ENCODE peak calls at places on chromosomes 13 and 19, in seven cellular contexts. D is Peyer's patch; P is neural crest cell; T is glutamatergic neuron; Z is body of pancreas; S is HFFc6; C is CD4-positive, alpha-beta T cell. I is an unnamed sample.

GRCh38 chr19:54674021-54674617 is 11.3 kb downstream of the LILRB4 start:
- DNase-seq in D (no peak), S (peak), C (no peak), T (no peak), Z (no peak), P (no peak), I (peak)

GRCh38 chr13:79722885-79723445 is 242.0 kb downstream of the NDFIP2 start:
- DNase-seq in D (no peak), T (no peak), S (no peak), Z (no peak), P (no peak), C (no peak), I (no peak)

GRCh38 chr13:86201477-86201876 is 402.3 kb upstream of the SLITRK6 start:
- DNase-seq in S (no peak), D (no peak), Z (no peak), T (no peak), C (no peak), P (no peak), I (no peak)

GRCh38 chr13:71493189-71493588 is 373.8 kb downstream of the DACH1 start:
- DNase-seq in Z (no peak), P (no peak), C (no peak), T (no peak), D (no peak), S (no peak), I (no peak)

GRCh38 chr19:57058871-57059270 is 60.9 kb upstream of the USP29 start:
- DNase-seq in S (no peak), Z (no peak), D (no peak), T (no peak), C (no peak), P (no peak), I (no peak)

GRCh38 chr13:65656740-65657329 is 1573.3 kb downstream of the PCDH9 start:
- DNase-seq in T (no peak), D (no peak), Z (no peak), S (no peak), P (no peak), C (no peak), I (no peak)

GRCh38 chr19:46579286-46579944 is 21.7 kb upstream of the CALM3 start:
- DNase-seq in Z (no peak), C (no peak), P (peak), D (no peak), S (no peak), T (peak), I (no peak)

GRCh38 chr13:32783067-32783466 is 196.8 kb downstream of the PDS5B start:
- DNase-seq in S (peak), D (no peak), T (no peak), C (no peak), P (no peak), Z (no peak), I (no peak)

GRCh38 chr19:8028951-8029491 is 23.5 kb upstream of the CCL25 start:
- DNase-seq in T (peak), Z (no peak), C (no peak), S (no peak), D (no peak), P (peak), I (no peak)

GRCh38 chr19:3006075-3006767 is 22.9 kb downstream of the TLE2 start:
- DNase-seq in C (no peak), D (no peak), T (no peak), Z (no peak), P (no peak), S (no peak), I (no peak)

GRCh38 chr19:19185853-19186728 is 5.9 kb downstream of the BORCS8 start:
- DNase-seq in T (peak), C (peak), S (peak), D (peak), P (peak), Z (peak), I (no peak)

DNA sequence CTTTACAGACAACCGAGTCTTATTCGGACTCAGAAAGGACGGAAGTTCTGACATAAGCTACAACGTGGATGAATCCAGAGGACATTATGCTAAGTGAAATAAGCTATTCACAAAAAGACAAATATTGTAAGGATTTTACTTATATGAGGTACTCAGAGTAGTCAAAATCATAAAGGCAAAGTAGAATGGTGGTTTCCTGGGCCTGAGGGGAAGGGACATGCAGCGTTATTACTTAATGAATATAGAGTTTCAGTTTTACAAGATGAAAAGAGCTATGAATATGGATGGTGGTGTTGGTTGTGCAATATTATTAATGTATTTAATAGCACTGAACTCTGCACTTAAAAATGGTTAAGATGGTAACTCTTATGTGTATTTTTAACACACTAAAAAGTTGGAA is 419.1 kb upstream of the SGCG start:
- DNase-seq in P (no peak), D (no peak), Z (no peak), C (no peak), T (no peak), S (no peak), I (no peak)
- TF ChIP-seq CTCF in P (no peak), D (no peak), Z (no peak), C (no peak), T (no peak), S (no peak), I (no peak)

DNA sequence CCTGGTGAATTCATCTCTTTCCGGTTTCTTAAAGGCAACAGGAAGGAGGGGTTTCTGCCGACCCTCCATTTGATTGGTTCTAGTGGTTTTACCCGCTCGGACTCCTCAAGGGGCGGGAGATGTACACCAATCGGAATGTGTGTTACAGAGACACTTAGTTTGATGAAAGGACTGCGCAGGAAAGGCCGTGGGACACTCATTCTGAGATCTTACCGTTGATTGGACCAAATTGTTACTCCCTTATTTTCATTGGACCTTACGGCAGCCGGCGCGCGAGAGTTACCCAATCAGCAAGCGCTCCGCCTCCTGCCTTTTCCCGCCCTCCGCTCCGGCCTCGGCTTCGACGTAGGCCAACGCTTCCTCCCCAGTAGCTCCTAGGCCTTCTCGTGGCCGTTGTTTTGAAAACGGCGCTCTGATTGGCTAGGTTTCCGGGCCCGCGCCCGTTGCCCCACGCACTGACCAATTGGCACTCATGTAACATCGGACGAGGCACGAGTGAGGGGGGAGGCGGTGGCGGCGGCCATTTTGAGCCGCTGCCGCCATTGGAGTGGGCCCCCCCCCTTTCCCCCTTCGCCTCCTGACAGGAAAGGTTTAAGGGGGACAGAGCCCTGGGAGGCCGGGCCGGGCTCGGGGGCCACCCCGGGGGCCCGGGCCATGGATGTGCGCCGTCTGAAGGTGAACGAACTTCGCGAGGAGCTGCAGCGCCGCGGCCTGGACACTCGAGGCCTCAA is at the start of gene HNRNPUL1:
- DNase-seq in T (peak), Z (peak), P (peak), S (peak), C (peak), D (peak), I (peak)
- TF ChIP-seq CTCF in T (no peak), Z (peak), P (no peak), S (peak), C (no peak), D (peak), I (peak)

GRCh38 chr19:16516923-16517610 is 20.9 kb downstream of the C19orf44 start:
- DNase-seq in C (no peak), Z (no peak), D (no peak), T (no peak), S (no peak), P (no peak), I (no peak)

GRCh38 chr19:16519230-16519687 is 23.0 kb downstream of the CHERP start:
- DNase-seq in P (no peak), T (no peak), S (no peak), D (no peak), Z (no peak), C (no peak), I (no peak)

GRCh38 chr19:16520074-16520973 is 21.9 kb downstream of the CHERP start:
- DNase-seq in S (no peak), T (no peak), D (no peak), P (no peak), C (no peak), Z (no peak), I (no peak)

GRCh38 chr19:16518061-16518460 is 21.9 kb downstream of the C19orf44 start:
- DNase-seq in Z (no peak), P (no peak), C (no peak), T (no peak), S (no peak), D (no peak), I (no peak)

DNA sequence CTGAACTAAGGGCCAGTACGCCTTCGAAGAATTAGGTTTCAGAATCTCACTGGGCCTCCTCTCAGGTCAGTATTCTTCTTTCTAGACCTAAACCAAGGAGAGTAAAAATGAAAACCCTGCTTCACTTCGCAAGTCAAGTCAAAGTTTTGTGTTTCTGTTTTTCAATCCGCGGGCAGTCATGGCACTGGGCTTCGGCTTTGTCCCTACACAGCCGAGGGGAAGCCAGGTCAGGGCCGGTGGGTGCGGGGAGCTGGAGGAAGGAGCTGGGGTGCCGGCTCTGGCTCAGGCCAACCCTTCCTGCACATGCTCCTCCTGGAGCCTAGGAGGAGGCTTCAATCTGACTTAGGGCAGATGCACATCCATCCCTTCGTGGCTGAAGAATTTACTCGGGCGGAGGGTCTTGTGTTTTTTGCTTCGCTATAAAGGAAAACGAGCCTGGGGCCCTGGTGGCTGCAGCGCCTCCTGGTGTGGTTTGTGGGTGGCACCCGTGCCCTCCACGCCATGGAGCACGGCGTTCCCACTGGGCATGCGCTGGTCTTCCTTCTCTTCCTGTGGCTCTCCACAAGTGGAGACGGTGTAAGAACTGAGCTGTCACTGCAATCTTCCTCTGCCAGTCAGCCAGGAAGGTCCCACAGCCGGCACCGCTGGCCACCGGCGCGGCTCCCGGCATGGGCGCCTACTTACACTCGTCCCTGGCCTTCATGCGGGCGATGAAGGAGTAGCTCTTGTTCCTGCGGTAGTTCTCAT is 22.5 kb downstream of the C19orf44 start:
- DNase-seq in S (no peak), T (no peak), C (no peak), Z (no peak), P (no peak), D (no peak), I (no peak)
- TF ChIP-seq CTCF in S (peak), T (no peak), C (no peak), Z (no peak), P (peak), D (no peak), I (no peak)

GRCh38 chr13:67877031-67877430 is 646.9 kb upstream of the PCDH9 start:
- DNase-seq in Z (no peak), P (no peak), T (no peak), S (no peak), C (no peak), D (no peak), I (no peak)
- TF ChIP-seq CTCF in Z (no peak), P (no peak), T (no peak), S (no peak), C (no peak), D (no peak), I (no peak)

GRCh38 chr19:52690395-52691214 is 44.2 kb downstream of the ZNF611 start:
- DNase-seq in P (peak), T (peak), Z (peak), S (peak), C (peak), D (peak), I (peak)
- TF ChIP-seq CTCF in P (peak), T (peak), Z (peak), S (peak), C (no peak), D (no peak), I (no peak)

DNA sequence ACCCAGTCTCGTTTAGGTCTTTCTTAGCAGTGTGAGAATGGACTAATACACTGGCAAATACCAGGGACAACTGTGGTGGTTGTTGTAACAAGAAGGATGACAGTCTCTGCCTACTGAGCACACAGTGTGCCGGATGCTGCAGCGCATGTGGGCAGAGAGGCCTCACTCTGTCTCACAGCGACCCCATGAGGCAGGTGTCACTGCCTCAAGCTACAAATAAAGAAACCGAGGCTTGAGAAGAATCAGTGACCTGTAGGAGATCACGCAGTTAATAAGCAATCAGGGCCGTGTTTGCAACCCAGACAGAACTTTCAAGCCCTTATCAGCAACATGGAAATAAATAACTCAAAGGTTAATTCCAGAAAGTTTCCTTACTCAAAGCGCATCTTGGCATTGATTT is 40.5 kb upstream of the GAS6 start:
- DNase-seq in C (peak), D (peak), P (no peak), Z (peak), T (no peak), S (no peak), I (no peak)
- TF ChIP-seq CTCF in C (no peak), D (peak), P (peak), Z (peak), T (no peak), S (peak), I (peak)

I was measured in GM10248.